ENCODE peak calls at places on chromosomes 2 and 18, in five cellular contexts. One of them, this sample, is unnamed.

GRCh38 chr2:30385327-30385726 is 61.7 kb upstream of the LCLAT1 start:
- DNase-seq in CD8-positive, alpha-beta memory T cell: no peak
- DNase-seq in Karpas-422: no peak
- DNase-seq in mammary epithelial cell: peak; percentile 26
- DNase-seq in neural progenitor cell: peak; percentile 75
- DNase-seq in this sample: peak; percentile 40

GRCh38 chr2:119694994-119695521 is 16.1 kb downstream of the TMEM177 start:
- DNase-seq in CD8-positive, alpha-beta memory T cell: no peak
- DNase-seq in Karpas-422: no peak
- DNase-seq in mammary epithelial cell: peak; percentile 24
- DNase-seq in neural progenitor cell: no peak
- DNase-seq in this sample: peak; percentile 49

GRCh38 chr2:100673115-100673514 is 110.3 kb downstream of the PDCL3 start:
- DNase-seq in CD8-positive, alpha-beta memory T cell: no peak
- DNase-seq in Karpas-422: no peak
- DNase-seq in mammary epithelial cell: no peak
- DNase-seq in neural progenitor cell: no peak
- DNase-seq in this sample: no peak

GRCh38 chr2:155372969-155373368 is 674.5 kb downstream of the KCNJ3 start:
- DNase-seq in CD8-positive, alpha-beta memory T cell: no peak
- DNase-seq in Karpas-422: peak; percentile 73
- DNase-seq in mammary epithelial cell: peak; percentile 2
- DNase-seq in neural progenitor cell: no peak
- DNase-seq in this sample: no peak

GRCh38 chr2:60794271-60794863 is 38.3 kb downstream of the PAPOLG start:
- DNase-seq in CD8-positive, alpha-beta memory T cell: no peak
- DNase-seq in Karpas-422: peak; percentile 78
- DNase-seq in mammary epithelial cell: no peak
- DNase-seq in neural progenitor cell: no peak
- DNase-seq in this sample: no peak

GRCh38 chr2:174074831-174075230 is 109.7 kb upstream of the SP3 start:
- DNase-seq in CD8-positive, alpha-beta memory T cell: no peak
- DNase-seq in Karpas-422: no peak
- DNase-seq in mammary epithelial cell: no peak
- DNase-seq in neural progenitor cell: no peak
- DNase-seq in this sample: no peak

GRCh38 chr2:41723531-41723930 is 324.3 kb upstream of the PKDCC start:
- DNase-seq in CD8-positive, alpha-beta memory T cell: no peak
- DNase-seq in Karpas-422: no peak
- DNase-seq in mammary epithelial cell: no peak
- DNase-seq in neural progenitor cell: no peak
- DNase-seq in this sample: no peak

GRCh38 chr2:102187191-102188150 is 648 bp downstream of the IL1RL2 start:
- DNase-seq in CD8-positive, alpha-beta memory T cell: peak; percentile 11
- DNase-seq in Karpas-422: no peak
- DNase-seq in mammary epithelial cell: peak; percentile 30
- DNase-seq in neural progenitor cell: no peak
- DNase-seq in this sample: peak; percentile 50

GRCh38 chr2:39834426-39834825 is 55.4 kb upstream of the THUMPD2 start:
- DNase-seq in CD8-positive, alpha-beta memory T cell: no peak
- DNase-seq in Karpas-422: no peak
- DNase-seq in mammary epithelial cell: no peak
- DNase-seq in neural progenitor cell: no peak
- DNase-seq in this sample: no peak

GRCh38 chr2:155418753-155419152 is 720.3 kb downstream of the KCNJ3 start:
- DNase-seq in CD8-positive, alpha-beta memory T cell: no peak
- DNase-seq in Karpas-422: no peak
- DNase-seq in mammary epithelial cell: no peak
- DNase-seq in neural progenitor cell: no peak
- DNase-seq in this sample: no peak

GRCh38 chr2:29361255-29361654 is 246.0 kb downstream of the CLIP4 start:
- DNase-seq in CD8-positive, alpha-beta memory T cell: no peak
- DNase-seq in Karpas-422: no peak
- DNase-seq in mammary epithelial cell: no peak
- DNase-seq in neural progenitor cell: no peak
- DNase-seq in this sample: no peak

GRCh38 chr2:173990970-173991819 is 26.0 kb upstream of the SP3 start:
- DNase-seq in CD8-positive, alpha-beta memory T cell: no peak
- DNase-seq in Karpas-422: no peak
- DNase-seq in mammary epithelial cell: peak; percentile 34
- DNase-seq in neural progenitor cell: no peak
- DNase-seq in this sample: no peak

GRCh38 chr2:66431840-66432511 is 2.9 kb upstream of the MEIS1 start:
- DNase-seq in CD8-positive, alpha-beta memory T cell: no peak
- DNase-seq in Karpas-422: no peak
- DNase-seq in mammary epithelial cell: no peak
- DNase-seq in neural progenitor cell: peak; percentile 46
- DNase-seq in this sample: no peak

GRCh38 chr18:23155537-23155936 is 20.3 kb downstream of the CABLES1 start:
- DNase-seq in CD8-positive, alpha-beta memory T cell: no peak
- DNase-seq in Karpas-422: no peak
- DNase-seq in mammary epithelial cell: peak; percentile 27
- DNase-seq in neural progenitor cell: no peak
- DNase-seq in this sample: no peak

GRCh38 chr2:212015588-212015987 is 523.0 kb downstream of the ERBB4 start:
- DNase-seq in CD8-positive, alpha-beta memory T cell: no peak
- DNase-seq in Karpas-422: no peak
- DNase-seq in mammary epithelial cell: no peak
- DNase-seq in neural progenitor cell: no peak
- DNase-seq in this sample: no peak

GRCh38 chr2:164840458-164840929 is 1.1 kb downstream of the COBLL1 start:
- DNase-seq in CD8-positive, alpha-beta memory T cell: no peak
- DNase-seq in Karpas-422: no peak
- DNase-seq in mammary epithelial cell: peak; percentile 55
- DNase-seq in neural progenitor cell: peak; percentile 24
- DNase-seq in this sample: no peak

GRCh38 chr2:190378883-190379237 is 29.3 kb upstream of the MFSD6 start:
- DNase-seq in CD8-positive, alpha-beta memory T cell: no peak
- DNase-seq in Karpas-422: no peak
- DNase-seq in mammary epithelial cell: no peak
- DNase-seq in neural progenitor cell: no peak
- DNase-seq in this sample: no peak

GRCh38 chr18:64747803-64748202 is 598.9 kb upstream of the LINC00305 start:
- DNase-seq in CD8-positive, alpha-beta memory T cell: no peak
- DNase-seq in Karpas-422: no peak
- DNase-seq in mammary epithelial cell: no peak
- DNase-seq in neural progenitor cell: peak; percentile 39
- DNase-seq in this sample: no peak

GRCh38 chr18:46423226-46423805 is 233.7 kb downstream of the LOXHD1 start:
- DNase-seq in CD8-positive, alpha-beta memory T cell: no peak
- DNase-seq in Karpas-422: no peak
- DNase-seq in mammary epithelial cell: no peak
- DNase-seq in neural progenitor cell: no peak
- DNase-seq in this sample: no peak

GRCh38 chr2:156430978-156431358 is 5.2 kb upstream of the GPD2 start:
- DNase-seq in CD8-positive, alpha-beta memory T cell: no peak
- DNase-seq in Karpas-422: no peak
- DNase-seq in mammary epithelial cell: peak; percentile 57
- DNase-seq in neural progenitor cell: no peak
- DNase-seq in this sample: no peak

GRCh38 chr18:60018801-60019462 is 119.1 kb downstream of the PMAIP1 start:
- DNase-seq in CD8-positive, alpha-beta memory T cell: no peak
- DNase-seq in Karpas-422: no peak
- DNase-seq in mammary epithelial cell: no peak
- DNase-seq in neural progenitor cell: no peak
- DNase-seq in this sample: peak; percentile 7

GRCh38 chr2:224242543-224242942 is 159.4 kb downstream of the FAM124B start:
- DNase-seq in CD8-positive, alpha-beta memory T cell: no peak
- DNase-seq in Karpas-422: no peak
- DNase-seq in mammary epithelial cell: no peak
- DNase-seq in neural progenitor cell: no peak
- DNase-seq in this sample: no peak

GRCh38 chr2:207230261-207231105 is 64.7 kb upstream of the KLF7 start:
- DNase-seq in CD8-positive, alpha-beta memory T cell: no peak
- DNase-seq in Karpas-422: peak; percentile 85
- DNase-seq in mammary epithelial cell: no peak
- DNase-seq in neural progenitor cell: peak; percentile 56
- DNase-seq in this sample: no peak

GRCh38 chr2:84649487-84650142 is 133.3 kb downstream of the DNAH6 start:
- DNase-seq in CD8-positive, alpha-beta memory T cell: no peak
- DNase-seq in Karpas-422: no peak
- DNase-seq in mammary epithelial cell: no peak
- DNase-seq in neural progenitor cell: no peak
- DNase-seq in this sample: no peak

GRCh38 chr18:54924948-54925347 is 34.3 kb downstream of the CCDC68 start:
- DNase-seq in CD8-positive, alpha-beta memory T cell: no peak
- DNase-seq in Karpas-422: no peak
- DNase-seq in mammary epithelial cell: peak; percentile 62
- DNase-seq in neural progenitor cell: no peak
- DNase-seq in this sample: no peak

GRCh38 chr2:172431428-172431827 is 4.0 kb downstream of the ITGA6 start:
- DNase-seq in CD8-positive, alpha-beta memory T cell: no peak
- DNase-seq in Karpas-422: no peak
- DNase-seq in mammary epithelial cell: no peak
- DNase-seq in neural progenitor cell: no peak
- DNase-seq in this sample: no peak

GRCh38 chr2:91839904-91840868 is 3031.0 kb upstream of the TEKT4 start:
- DNase-seq in CD8-positive, alpha-beta memory T cell: no peak
- DNase-seq in Karpas-422: no peak
- DNase-seq in mammary epithelial cell: no peak
- DNase-seq in neural progenitor cell: no peak
- DNase-seq in this sample: no peak

GRCh38 chr2:107687087-107687486 is 139.6 kb upstream of the RGPD4 start:
- DNase-seq in CD8-positive, alpha-beta memory T cell: no peak
- DNase-seq in Karpas-422: no peak
- DNase-seq in mammary epithelial cell: no peak
- DNase-seq in neural progenitor cell: no peak
- DNase-seq in this sample: no peak

GRCh38 chr2:64260817-64261216 is 116.6 kb upstream of the PELI1 start:
- DNase-seq in CD8-positive, alpha-beta memory T cell: no peak
- DNase-seq in Karpas-422: peak; percentile 59
- DNase-seq in mammary epithelial cell: no peak
- DNase-seq in neural progenitor cell: peak; percentile 13
- DNase-seq in this sample: no peak

GRCh38 chr2:55526174-55526573 is 6.7 kb downstream of the CFAP36 start:
- DNase-seq in CD8-positive, alpha-beta memory T cell: no peak
- DNase-seq in Karpas-422: no peak
- DNase-seq in mammary epithelial cell: no peak
- DNase-seq in neural progenitor cell: no peak
- DNase-seq in this sample: no peak
- H3K36me3 ChIP-seq in CD8-positive, alpha-beta memory T cell: peaks cover 11% of the 10 kb centered on the region
- H3K36me3 ChIP-seq in Karpas-422: peaks cover 28% of the 10 kb centered on the region
- H3K36me3 ChIP-seq in mammary epithelial cell: peaks cover 7% of the 10 kb centered on the region
- H3K36me3 ChIP-seq in neural progenitor cell: peaks cover 8% of the 10 kb centered on the region
- H3K36me3 ChIP-seq in this sample: peaks cover 6% of the 10 kb centered on the region

GRCh38 chr18:47601608-47602272 is 328.7 kb downstream of the SMAD2 start:
- DNase-seq in CD8-positive, alpha-beta memory T cell: no peak
- DNase-seq in Karpas-422: no peak
- DNase-seq in mammary epithelial cell: no peak
- DNase-seq in neural progenitor cell: peak; percentile 36
- DNase-seq in this sample: no peak
- H3K36me3 ChIP-seq in CD8-positive, alpha-beta memory T cell: no peaks in the 10 kb centered on the region
- H3K36me3 ChIP-seq in Karpas-422: no peaks in the 10 kb centered on the region
- H3K36me3 ChIP-seq in mammary epithelial cell: no peaks in the 10 kb centered on the region
- H3K36me3 ChIP-seq in neural progenitor cell: no peaks in the 10 kb centered on the region
- H3K36me3 ChIP-seq in this sample: no peaks in the 10 kb centered on the region

GRCh38 chr2:9918275-9918674 is 33.2 kb upstream of the GRHL1 start:
- DNase-seq in CD8-positive, alpha-beta memory T cell: no peak
- DNase-seq in Karpas-422: no peak
- DNase-seq in mammary epithelial cell: no peak
- DNase-seq in neural progenitor cell: no peak
- DNase-seq in this sample: no peak
- H3K36me3 ChIP-seq in CD8-positive, alpha-beta memory T cell: no peaks in the 10 kb centered on the region
- H3K36me3 ChIP-seq in Karpas-422: peaks cover 28% of the 10 kb centered on the region
- H3K36me3 ChIP-seq in mammary epithelial cell: peaks cover 6% of the 10 kb centered on the region
- H3K36me3 ChIP-seq in neural progenitor cell: no peaks in the 10 kb centered on the region
- H3K36me3 ChIP-seq in this sample: no peaks in the 10 kb centered on the region

GRCh38 chr2:237754849-237755248 is 43.7 kb upstream of the RBM44 start:
- DNase-seq in CD8-positive, alpha-beta memory T cell: no peak
- DNase-seq in Karpas-422: no peak
- DNase-seq in mammary epithelial cell: no peak
- DNase-seq in neural progenitor cell: no peak
- DNase-seq in this sample: no peak

GRCh38 chr2:237752761-237753165 is 45.8 kb upstream of the RBM44 start:
- DNase-seq in CD8-positive, alpha-beta memory T cell: no peak
- DNase-seq in Karpas-422: no peak
- DNase-seq in mammary epithelial cell: no peak
- DNase-seq in neural progenitor cell: no peak
- DNase-seq in this sample: no peak

GRCh38 chr2:237758165-237758564 is 40.4 kb upstream of the RBM44 start:
- DNase-seq in CD8-positive, alpha-beta memory T cell: no peak
- DNase-seq in Karpas-422: no peak
- DNase-seq in mammary epithelial cell: no peak
- DNase-seq in neural progenitor cell: no peak
- DNase-seq in this sample: no peak

GRCh38 chr2:237757616-237758015 is 41.0 kb upstream of the RBM44 start:
- DNase-seq in CD8-positive, alpha-beta memory T cell: no peak
- DNase-seq in Karpas-422: no peak
- DNase-seq in mammary epithelial cell: no peak
- DNase-seq in neural progenitor cell: no peak
- DNase-seq in this sample: no peak

GRCh38 chr2:237754182-237754581 is 44.4 kb upstream of the RBM44 start:
- DNase-seq in CD8-positive, alpha-beta memory T cell: no peak
- DNase-seq in Karpas-422: no peak
- DNase-seq in mammary epithelial cell: no peak
- DNase-seq in neural progenitor cell: no peak
- DNase-seq in this sample: peak; percentile 40
- H3K36me3 ChIP-seq in CD8-positive, alpha-beta memory T cell: peaks cover 66% of the 10 kb centered on the region
- H3K36me3 ChIP-seq in Karpas-422: no peaks in the 10 kb centered on the region
- H3K36me3 ChIP-seq in mammary epithelial cell: peaks cover 49% of the 10 kb centered on the region
- H3K36me3 ChIP-seq in neural progenitor cell: no peaks in the 10 kb centered on the region
- H3K36me3 ChIP-seq in this sample: peaks cover 50% of the 10 kb centered on the region

DNA sequence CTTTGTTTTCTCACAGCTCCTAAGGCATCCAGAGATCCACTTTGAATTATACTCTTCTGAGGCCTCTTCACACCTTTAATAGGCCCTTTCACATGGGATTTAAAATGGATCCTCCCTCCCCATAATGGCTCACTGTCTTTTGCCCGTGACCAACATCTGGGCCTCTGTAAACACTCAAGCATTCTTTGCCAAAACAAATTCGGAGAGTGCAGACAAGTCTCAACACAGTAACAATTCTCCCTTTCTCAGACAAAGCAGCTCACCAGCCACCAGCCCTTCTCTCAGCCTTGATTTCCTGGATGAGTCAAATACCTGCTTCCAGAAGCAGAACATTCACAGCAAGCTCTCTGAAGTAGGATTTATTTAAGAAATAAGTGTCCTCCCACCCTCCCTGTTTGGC is 14.0 kb upstream of the IMP4 start:
- DNase-seq in CD8-positive, alpha-beta memory T cell: no peak
- DNase-seq in Karpas-422: no peak
- DNase-seq in mammary epithelial cell: peak; percentile 96
- DNase-seq in neural progenitor cell: no peak
- DNase-seq in this sample: no peak
- H3K36me3 ChIP-seq in CD8-positive, alpha-beta memory T cell: no peaks in the 10 kb centered on the region
- H3K36me3 ChIP-seq in Karpas-422: no peaks in the 10 kb centered on the region
- H3K36me3 ChIP-seq in mammary epithelial cell: no peaks in the 10 kb centered on the region
- H3K36me3 ChIP-seq in neural progenitor cell: no peaks in the 10 kb centered on the region
- H3K36me3 ChIP-seq in this sample: no peaks in the 10 kb centered on the region

DNA sequence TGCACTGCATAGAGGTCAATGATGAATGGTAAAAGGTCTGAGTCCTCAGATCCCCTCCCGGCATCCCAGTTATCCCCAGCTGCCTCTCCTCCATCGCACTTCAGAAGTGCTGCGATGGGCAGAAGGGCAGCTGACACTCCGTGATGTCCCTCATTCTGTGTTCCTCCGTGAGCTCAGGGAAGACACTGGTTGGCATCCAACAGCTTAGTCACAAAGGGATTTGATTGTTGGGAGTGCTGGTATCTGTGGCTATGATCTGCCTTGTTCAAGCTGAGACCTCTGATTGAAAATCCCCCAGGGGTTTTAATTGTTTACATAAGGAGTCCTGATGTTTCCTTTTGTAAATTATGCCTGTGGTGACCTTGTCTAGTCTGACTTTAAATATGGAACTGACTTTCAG is 19.0 kb upstream of the SAG start:
- DNase-seq in CD8-positive, alpha-beta memory T cell: no peak
- DNase-seq in Karpas-422: no peak
- DNase-seq in mammary epithelial cell: no peak
- DNase-seq in neural progenitor cell: peak; percentile 14
- DNase-seq in this sample: no peak
- H3K36me3 ChIP-seq in CD8-positive, alpha-beta memory T cell: peaks cover 80% of the 10 kb centered on the region
- H3K36me3 ChIP-seq in Karpas-422: peaks cover 52% of the 10 kb centered on the region
- H3K36me3 ChIP-seq in mammary epithelial cell: peaks cover 49% of the 10 kb centered on the region
- H3K36me3 ChIP-seq in neural progenitor cell: no peaks in the 10 kb centered on the region
- H3K36me3 ChIP-seq in this sample: peaks cover 66% of the 10 kb centered on the region

This sample was measured in brain microvascular endothelial cell.